ENCODE peak calls at places on chromosomes 13 and 19, in seven cellular contexts. I is GM06990, S is AG04450, H is psoas muscle, J is MCF 10A, K is right lobe of liver, E is tibial nerve. L is an unnamed sample.

GRCh38 chr13:38888309-38888708 is 102.3 kb downstream of the STOML3 start:
- DNase-seq in I (no peak), S (no peak), H (no peak), J (peak; percentile 49), K (no peak), E (no peak), L (no peak)

GRCh38 chr19:12983561-12984142 is 11.6 kb upstream of the NFIX start:
- DNase-seq in I (peak; percentile 83), S (peak; percentile 30), H (peak; percentile 91), J (peak; percentile 74), K (peak; percentile 83), E (peak; percentile 67), L (peak; percentile 85)

GRCh38 chr13:24159921-24160324 is 597 bp upstream of the SPATA13 start:
- DNase-seq in I (no peak), S (no peak), H (no peak), J (no peak), K (peak; percentile 41), E (no peak), L (no peak)

GRCh38 chr13:64723735-64724134 is 2506.4 kb downstream of the PCDH9 start:
- DNase-seq in I (no peak), S (peak; percentile 74), H (no peak), J (peak; percentile 79), K (no peak), E (no peak), L (no peak)

GRCh38 chr19:55046975-55047622 is 9.0 kb upstream of the GP6 start:
- DNase-seq in I (no peak), S (no peak), H (no peak), J (no peak), K (no peak), E (no peak), L (no peak)

GRCh38 chr13:51821666-51822065 is 17.7 kb upstream of the DHRS12 start:
- DNase-seq in I (no peak), S (no peak), H (no peak), J (no peak), K (no peak), E (no peak), L (no peak)

GRCh38 chr19:1324792-1325567 is 39.3 kb downstream of the EFNA2 start:
- DNase-seq in I (no peak), S (peak; percentile 21), H (peak; percentile 78), J (peak; percentile 59), K (peak; percentile 46), E (peak; percentile 39), L (peak; percentile 75)

GRCh38 chr13:94300401-94300800 is 179.1 kb downstream of the DCT start:
- DNase-seq in I (no peak), S (no peak), H (no peak), J (no peak), K (no peak), E (no peak), L (no peak)

GRCh38 chr19:58361900-58362271 is 665 bp downstream of the ZNF497 start:
- DNase-seq in I (peak; percentile 78), S (no peak), H (peak; percentile 76), J (no peak), K (peak; percentile 44), E (no peak), L (peak; percentile 76)

GRCh38 chr13:24693862-24694471 is 13.8 kb downstream of the ATP12A start:
- DNase-seq in I (no peak), S (no peak), H (peak; percentile 36), J (peak; percentile 82), K (no peak), E (no peak), L (peak; percentile 64)

GRCh38 chr13:91181892-91182291 is 165.6 kb upstream of the MIR17HG start:
- DNase-seq in I (no peak), S (no peak), H (no peak), J (no peak), K (no peak), E (no peak), L (no peak)

GRCh38 chr13:35630551-35631275 is 154.2 kb upstream of the MAB21L1 start:
- DNase-seq in I (no peak), S (peak; percentile 16), H (no peak), J (peak; percentile 66), K (no peak), E (no peak), L (no peak)

GRCh38 chr13:59914556-59914955 is 249.2 kb downstream of the DIAPH3 start:
- DNase-seq in I (no peak), S (peak; percentile 13), H (no peak), J (no peak), K (no peak), E (no peak), L (no peak)

GRCh38 chr13:36190771-36191170 is 23.6 kb downstream of the SOHLH2 start:
- DNase-seq in I (no peak), S (no peak), H (no peak), J (no peak), K (no peak), E (no peak), L (no peak)

GRCh38 chr19:18422530-18423191 is 3.5 kb downstream of the SSBP4 start:
- DNase-seq in I (no peak), S (no peak), H (no peak), J (no peak), K (no peak), E (no peak), L (peak; percentile 46)

GRCh38 chr19:45598267-45599011 is 3.6 kb downstream of the GPR4 start:
- DNase-seq in I (no peak), S (no peak), H (no peak), J (no peak), K (no peak), E (no peak), L (peak; percentile 21)

GRCh38 chr13:30569901-30570576 is 47.7 kb upstream of the USPL1 start:
- DNase-seq in I (no peak), S (peak; percentile 91), H (no peak), J (peak; percentile 92), K (no peak), E (no peak), L (peak; percentile 21)

GRCh38 chr13:30577381-30577780 is 40.3 kb upstream of the USPL1 start:
- DNase-seq in I (peak; percentile 41), S (peak; percentile 59), H (no peak), J (peak; percentile 90), K (no peak), E (no peak), L (peak; percentile 80)

GRCh38 chr13:30567072-30567471 is 50.6 kb upstream of the USPL1 start:
- DNase-seq in I (no peak), S (no peak), H (no peak), J (no peak), K (no peak), E (no peak), L (no peak)

GRCh38 chr13:30576528-30576927 is 41.2 kb upstream of the USPL1 start:
- DNase-seq in I (no peak), S (no peak), H (no peak), J (peak; percentile 57), K (peak; percentile 37), E (no peak), L (peak; percentile 63)

DNA sequence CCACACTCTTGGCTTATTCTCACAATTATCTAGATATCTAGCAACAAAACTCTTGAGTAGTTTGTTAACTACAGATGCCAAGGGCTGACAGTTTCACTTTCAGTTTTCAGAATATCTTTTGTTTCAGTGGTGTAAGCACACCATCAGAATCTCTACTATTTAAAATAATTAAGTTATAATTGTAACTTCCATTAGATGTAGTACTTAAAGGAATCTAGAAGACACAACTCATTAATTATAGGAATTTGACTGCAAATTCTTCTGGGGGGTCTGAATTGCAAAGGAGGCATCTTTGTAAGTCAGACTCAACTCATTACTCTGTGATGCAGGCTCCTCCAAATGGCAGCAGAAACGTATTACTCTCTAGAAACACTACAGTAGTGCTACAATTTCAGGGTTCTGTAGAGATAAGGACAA is 44.9 kb upstream of the USPL1 start:
- DNase-seq in I (no peak), S (no peak), H (no peak), J (peak; percentile 54), K (no peak), E (no peak), L (peak; percentile 17)
- TF ChIP-seq CTCF in I (peak; percentile 34), S (peak; percentile 41), H (peak; percentile 8), J (peak; percentile 24), K (peak; percentile 32), E (peak; percentile 45), L (peak; percentile 27)

GRCh38 chr19:40512473-40513344 is 45.9 kb downstream of the SPTBN4 start:
- DNase-seq in I (no peak), S (no peak), H (no peak), J (no peak), K (no peak), E (no peak), L (no peak)
- TF ChIP-seq CTCF in I (no peak), S (no peak), H (no peak), J (no peak), K (no peak), E (no peak), L (no peak)

GRCh38 chr13:113220141-113220598 is 10.8 kb downstream of the CUL4A start:
- DNase-seq in I (no peak), S (no peak), H (no peak), J (no peak), K (peak; percentile 79), E (no peak), L (no peak)

GRCh38 chr13:113216165-113217056 is 7.0 kb downstream of the CUL4A start:
- DNase-seq in I (no peak), S (no peak), H (peak; percentile 81), J (peak; percentile 83), K (no peak), E (no peak), L (peak; percentile 9)

GRCh38 chr13:113224486-113224885 is 15.1 kb downstream of the CUL4A start:
- DNase-seq in I (no peak), S (no peak), H (no peak), J (no peak), K (no peak), E (no peak), L (no peak)

GRCh38 chr13:113219311-113219940 is 10.0 kb downstream of the CUL4A start:
- DNase-seq in I (no peak), S (no peak), H (no peak), J (no peak), K (no peak), E (no peak), L (no peak)

GRCh38 chr13:113220877-113221276 is 11.5 kb downstream of the CUL4A start:
- DNase-seq in I (no peak), S (no peak), H (no peak), J (no peak), K (no peak), E (no peak), L (peak; percentile 17)
- TF ChIP-seq CTCF in I (peak; percentile 22), S (peak; percentile 48), H (no peak), J (no peak), K (no peak), E (no peak), L (peak; percentile 13)

DNA sequence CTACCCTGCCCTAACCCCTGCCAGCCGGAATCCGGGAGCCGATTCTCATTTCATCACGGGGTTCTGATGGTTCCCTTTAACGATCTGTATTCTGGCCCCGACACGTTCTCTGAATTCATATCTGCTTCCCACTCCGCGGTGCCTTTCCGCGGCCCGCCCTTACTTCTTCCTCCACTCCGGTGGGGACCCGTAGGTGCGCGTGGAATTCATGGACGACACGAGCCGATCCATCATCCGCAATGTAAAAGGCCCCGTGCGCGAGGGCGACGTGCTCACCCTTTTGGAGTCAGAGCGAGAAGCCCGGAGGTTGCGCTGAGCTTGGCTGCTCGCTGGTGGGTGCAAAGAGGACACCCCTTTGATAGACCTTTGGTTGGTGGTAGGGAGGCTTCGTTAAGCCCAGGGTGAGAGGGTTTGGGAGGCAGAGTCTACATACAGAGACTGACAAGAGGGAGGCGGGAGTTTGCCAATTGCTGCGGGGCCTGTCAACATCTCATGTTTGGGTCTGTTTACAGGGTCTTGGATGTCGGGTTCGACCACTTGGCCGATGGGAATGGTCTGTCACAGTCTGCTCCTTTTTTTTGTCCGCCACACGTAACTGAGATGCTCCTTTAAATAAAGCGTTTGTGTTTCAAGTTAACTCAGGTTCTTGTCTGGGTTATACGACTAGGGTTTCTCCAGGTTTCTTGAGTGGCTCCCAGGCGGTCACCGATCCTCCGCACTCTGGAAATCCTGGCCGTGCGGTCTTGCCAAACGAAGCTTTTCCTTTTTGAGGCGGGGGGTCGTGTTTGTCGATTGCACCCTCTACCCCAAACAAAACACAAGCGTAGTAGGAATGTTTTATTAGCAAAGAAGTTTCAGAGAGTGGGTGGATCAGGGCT is 703 bp downstream of the RPS28 start:
- DNase-seq in I (no peak), S (no peak), H (no peak), J (no peak), K (no peak), E (no peak), L (peak; percentile 25)
- TF ChIP-seq CTCF in I (no peak), S (no peak), H (no peak), J (no peak), K (no peak), E (no peak), L (no peak)